ENCODE peak calls at places on chromosomes 16 and 17, in eight cellular contexts. M, Q, Y, N, Z, S, R and I are unnamed samples. For H3K36me3 and H3K27me3, the result is how much of the 10 kb centered on the place peaks cover.

GRCh38 chr16:88684569-88685155 is 1.6 kb downstream of the SNAI3 start:
- DNase-seq in Y (no peak), M (no peak), S (no peak), Q (no peak), N (no peak), R (no peak), Z (no peak), I (no peak)

GRCh38 chr17:79801156-79802038 is 4.5 kb upstream of the CBX8 start:
- DNase-seq in N (no peak), Y (peak), M (peak), S (no peak), Q (no peak), Z (no peak), R (no peak), I (no peak)

GRCh38 chr16:13127144-13127543 is 225.7 kb downstream of the SHISA9 start:
- DNase-seq in R (no peak), Q (no peak), Z (no peak), S (no peak), M (no peak), N (no peak), Y (no peak), I (no peak)

GRCh38 chr17:81513669-81514484 is 1.3 kb upstream of the ACTG1 start:
- DNase-seq in Q (peak), M (no peak), R (peak), Y (peak), Z (no peak), N (peak), S (no peak), I (peak)

GRCh38 chr16:19213885-19214284 is 45.8 kb downstream of the SYT17 start:
- DNase-seq in Y (no peak), R (no peak), S (no peak), M (peak), Q (no peak), N (no peak), Z (no peak), I (no peak)

GRCh38 chr16:30335598-30336474 is 19.3 kb downstream of the CD2BP2 start:
- DNase-seq in N (no peak), Z (peak), Y (no peak), S (no peak), R (no peak), Q (no peak), M (no peak), I (no peak)

GRCh38 chr16:13005836-13006235 is 104.4 kb downstream of the SHISA9 start:
- DNase-seq in N (no peak), Y (no peak), Q (no peak), S (no peak), Z (no peak), M (no peak), R (no peak), I (no peak)

GRCh38 chr16:83651871-83652270 is 155.9 kb upstream of the HSBP1 start:
- DNase-seq in Z (no peak), S (no peak), M (no peak), Y (no peak), R (no peak), N (no peak), Q (no peak), I (no peak)

GRCh38 chr16:55539488-55539887 is 27.0 kb upstream of the CAPNS2 start:
- DNase-seq in Q (no peak), R (no peak), N (no peak), M (no peak), S (no peak), Y (no peak), Z (no peak), I (no peak)
- H3K27ac ChIP-seq in Q (peak), R (no peak), N (no peak), M (no peak), S (no peak), Y (no peak), Z (no peak), I (no peak)

DNA sequence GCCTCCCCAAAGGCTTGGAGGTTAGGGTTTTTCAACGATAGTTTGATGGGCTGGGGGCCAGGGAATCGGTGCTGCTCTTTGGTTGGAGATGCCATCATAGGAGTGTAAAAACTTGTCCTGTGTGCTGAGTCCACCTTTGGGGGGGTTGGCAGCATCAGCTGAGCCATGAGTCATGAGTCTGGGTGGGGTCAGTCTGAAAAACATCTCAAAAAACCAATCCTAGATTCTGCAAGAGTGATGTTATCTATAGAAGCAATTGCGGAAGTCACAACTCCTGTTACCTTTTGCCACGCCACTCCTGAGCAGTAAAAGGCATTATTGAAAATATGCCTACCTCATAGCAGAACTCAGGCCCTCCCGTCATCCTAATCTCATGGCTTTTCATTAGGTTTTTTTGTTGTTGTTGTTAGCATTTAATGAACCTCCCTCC is 2.5 kb upstream of the PRSS41 start:
- DNase-seq in Z (no peak), Q (no peak), M (no peak), R (no peak), S (no peak), N (no peak), Y (no peak), I (no peak)
- H3K36me3 ChIP-seq in Z (under half), Q (under half), M (under half), R (under half), S (under half), N (under half), Y (under half), I (under half)

GRCh38 chr17:76955191-76955590 is 87.0 kb downstream of the MGAT5B start:
- DNase-seq in Q (peak), R (no peak), N (no peak), Z (no peak), M (no peak), Y (no peak), S (no peak), I (no peak)
- H3K27me3 ChIP-seq in Q (under half), R (under half), N (under half), Z (under half), M (under half), Y (under half), S (under half), I (under half)

GRCh38 chr17:50177983-50178834 is 12.4 kb downstream of the SGCA start:
- DNase-seq in Y (peak), R (peak), Z (peak), N (peak), Q (peak), S (no peak), M (peak), I (peak)
- H3K27ac ChIP-seq in Y (no peak), R (peak), Z (no peak), N (peak), Q (peak), S (no peak), M (peak), I (peak)

GRCh38 chr16:69365901-69366300 is 14.3 kb upstream of the TMED6 start:
- DNase-seq in S (no peak), M (no peak), Y (no peak), R (no peak), Q (no peak), N (no peak), Z (no peak), I (no peak)
- H3K36me3 ChIP-seq in S (under half), M (half or more), Y (under half), R (under half), Q (half or more), N (under half), Z (half or more), I (half or more)